ENCODE peak calls at places on chromosomes 1 and 21, in five cellular contexts. M, J, Z, I and Y are unnamed samples.

GRCh38 chr21:39373634-39374033 is 24.7 kb upstream of the HMGN1 start:
- DNase-seq in I (no peak), Z (no peak), J (peak), M (no peak), Y (no peak)

GRCh38 chr1:110235839-110236682 is 25.9 kb downstream of the KCNC4 start:
- DNase-seq in Z (no peak), J (peak), I (no peak), M (peak), Y (peak)

GRCh38 chr21:29078884-29079765 is 5.7 kb upstream of the CCT8 start:
- DNase-seq in M (no peak), Z (peak), I (no peak), J (no peak), Y (no peak)

GRCh38 chr1:243559575-243560172 is 290.4 kb downstream of the AKT3 start:
- DNase-seq in J (no peak), I (no peak), M (no peak), Z (no peak), Y (no peak)

GRCh38 chr1:2555634-2556276 is 416 bp upstream of the TNFRSF14 start:
- DNase-seq in M (no peak), J (no peak), I (peak), Z (peak), Y (peak)

GRCh38 chr21:44927587-44928461 is 7.1 kb upstream of the ITGB2 start:
- DNase-seq in J (peak), I (peak), Z (no peak), M (peak), Y (peak)

GRCh38 chr1:45116820-45117219 is 89.6 kb downstream of the ZSWIM5 start:
- DNase-seq in I (no peak), J (no peak), M (no peak), Z (no peak), Y (no peak)

GRCh38 chr21:32186843-32187242 is 92.0 kb downstream of the MIS18A start:
- DNase-seq in M (no peak), Z (no peak), J (no peak), I (no peak), Y (no peak)

GRCh38 chr1:3577300-3577699 is 34.0 kb downstream of the MEGF6 start:
- DNase-seq in I (no peak), J (no peak), M (no peak), Z (peak), Y (no peak)

GRCh38 chr1:87706198-87706597 is 377.5 kb downstream of the LMO4 start:
- DNase-seq in M (peak), J (no peak), I (no peak), Z (no peak), Y (no peak)

GRCh38 chr1:15916417-15916816 is 59.5 kb downstream of the ZBTB17 start:
- DNase-seq in I (no peak), M (no peak), Z (no peak), J (no peak), Y (no peak)